ENCODE peak calls at places on chromosome 7, in five cellular contexts. One of them, this sample, is unnamed.

GRCh38 chr7:26153246-26153822 is 1.3 kb downstream of the NFE2L3 start:
- DNase-seq in CD8-positive, alpha-beta T cell: no peak
- DNase-seq in HL-60: no peak
- DNase-seq in HFF-Myc: no peak
- DNase-seq in fibroblast of lung: peak
- DNase-seq in this sample: no peak

GRCh38 chr7:43591551-43592180 is 8.8 kb downstream of the STK17A start:
- DNase-seq in CD8-positive, alpha-beta T cell: no peak
- DNase-seq in fibroblast of lung: no peak
- DNase-seq in HL-60: no peak
- DNase-seq in HFF-Myc: no peak
- DNase-seq in this sample: no peak

GRCh38 chr7:2033586-2034135 is 199.1 kb downstream of the MAD1L1 start:
- DNase-seq in HL-60: no peak
- DNase-seq in fibroblast of lung: no peak
- DNase-seq in HFF-Myc: no peak
- DNase-seq in CD8-positive, alpha-beta T cell: no peak
- DNase-seq in this sample: no peak

GRCh38 chr7:50206521-50207250 is 97.8 kb upstream of the IKZF1 start:
- DNase-seq in CD8-positive, alpha-beta T cell: peak
- DNase-seq in HFF-Myc: no peak
- DNase-seq in fibroblast of lung: no peak
- DNase-seq in HL-60: peak
- DNase-seq in this sample: no peak

GRCh38 chr7:803243-803635 is 29.0 kb upstream of the SUN1 start:
- DNase-seq in HL-60: no peak
- DNase-seq in fibroblast of lung: no peak
- DNase-seq in HFF-Myc: no peak
- DNase-seq in CD8-positive, alpha-beta T cell: no peak
- DNase-seq in this sample: peak

GRCh38 chr7:936131-937054 is 18.1 kb downstream of the ADAP1 start:
- DNase-seq in HFF-Myc: no peak
- DNase-seq in HL-60: no peak
- DNase-seq in fibroblast of lung: peak
- DNase-seq in CD8-positive, alpha-beta T cell: no peak
- DNase-seq in this sample: no peak

GRCh38 chr7:142865766-142866165 is 10.9 kb downstream of the EPHB6 start:
- DNase-seq in HL-60: no peak
- DNase-seq in HFF-Myc: no peak
- DNase-seq in CD8-positive, alpha-beta T cell: no peak
- DNase-seq in fibroblast of lung: no peak
- DNase-seq in this sample: no peak

GRCh38 chr7:90681336-90682019 is 85.4 kb downstream of the CDK14 start:
- DNase-seq in HL-60: no peak
- DNase-seq in HFF-Myc: no peak
- DNase-seq in CD8-positive, alpha-beta T cell: no peak
- DNase-seq in fibroblast of lung: peak
- DNase-seq in this sample: peak

GRCh38 chr7:79548616-79549206 is 95.2 kb upstream of the MAGI2 start:
- DNase-seq in fibroblast of lung: peak
- DNase-seq in HFF-Myc: no peak
- DNase-seq in CD8-positive, alpha-beta T cell: no peak
- DNase-seq in HL-60: peak
- DNase-seq in this sample: peak

GRCh38 chr7:151598045-151598444 is 78.3 kb upstream of the RHEB start:
- DNase-seq in HFF-Myc: no peak
- DNase-seq in fibroblast of lung: peak
- DNase-seq in CD8-positive, alpha-beta T cell: no peak
- DNase-seq in HL-60: no peak
- DNase-seq in this sample: peak

GRCh38 chr7:93374345-93374940 is 142.3 kb downstream of the VPS50 start:
- DNase-seq in fibroblast of lung: peak
- DNase-seq in HFF-Myc: peak
- DNase-seq in CD8-positive, alpha-beta T cell: no peak
- DNase-seq in HL-60: no peak
- DNase-seq in this sample: peak

GRCh38 chr7:142352543-142352942 is 94.7 kb upstream of the PRSS58 start:
- DNase-seq in CD8-positive, alpha-beta T cell: no peak
- DNase-seq in HFF-Myc: no peak
- DNase-seq in fibroblast of lung: no peak
- DNase-seq in HL-60: no peak
- DNase-seq in this sample: peak

GRCh38 chr7:29937132-29937531 is 52.5 kb downstream of the SCRN1 start:
- DNase-seq in HL-60: no peak
- DNase-seq in HFF-Myc: no peak
- DNase-seq in fibroblast of lung: no peak
- DNase-seq in CD8-positive, alpha-beta T cell: no peak
- DNase-seq in this sample: peak

GRCh38 chr7:150781961-150782360 is 18.2 kb downstream of the TMEM176B start:
- DNase-seq in HFF-Myc: no peak
- DNase-seq in fibroblast of lung: no peak
- DNase-seq in CD8-positive, alpha-beta T cell: no peak
- DNase-seq in HL-60: no peak
- DNase-seq in this sample: no peak

GRCh38 chr7:106693659-106694353 is 32.8 kb upstream of the CCDC71L start:
- DNase-seq in fibroblast of lung: no peak
- DNase-seq in HFF-Myc: no peak
- DNase-seq in CD8-positive, alpha-beta T cell: no peak
- DNase-seq in HL-60: no peak
- DNase-seq in this sample: no peak

GRCh38 chr7:32513205-32513604 is 17.9 kb downstream of the AVL9 start:
- DNase-seq in HL-60: no peak
- DNase-seq in fibroblast of lung: no peak
- DNase-seq in HFF-Myc: no peak
- DNase-seq in CD8-positive, alpha-beta T cell: no peak
- DNase-seq in this sample: no peak
- H3K4me3 ChIP-seq in HL-60: no peak
- H3K4me3 ChIP-seq in fibroblast of lung: no peak
- H3K4me3 ChIP-seq in HFF-Myc: no peak
- H3K4me3 ChIP-seq in CD8-positive, alpha-beta T cell: no peak
- H3K4me3 ChIP-seq in this sample: no peak

GRCh38 chr7:96402913-96403312 is 81.0 kb upstream of the SLC25A13 start:
- DNase-seq in HFF-Myc: no peak
- DNase-seq in fibroblast of lung: no peak
- DNase-seq in CD8-positive, alpha-beta T cell: no peak
- DNase-seq in HL-60: no peak
- DNase-seq in this sample: no peak
- TF ChIP-seq CTCF in HFF-Myc: no peak
- TF ChIP-seq CTCF in fibroblast of lung: no peak
- TF ChIP-seq CTCF in CD8-positive, alpha-beta T cell: no peak
- TF ChIP-seq CTCF in HL-60: no peak
- TF ChIP-seq CTCF in this sample: no peak

GRCh38 chr7:141301544-141301943 is 227.7 kb downstream of the TMEM178B start:
- DNase-seq in CD8-positive, alpha-beta T cell: no peak
- DNase-seq in HL-60: no peak
- DNase-seq in HFF-Myc: no peak
- DNase-seq in fibroblast of lung: no peak
- DNase-seq in this sample: no peak
- H3K4me3 ChIP-seq in CD8-positive, alpha-beta T cell: no peak
- H3K4me3 ChIP-seq in HL-60: no peak
- H3K4me3 ChIP-seq in HFF-Myc: no peak
- H3K4me3 ChIP-seq in fibroblast of lung: no peak
- H3K4me3 ChIP-seq in this sample: no peak

GRCh38 chr7:139987691-139988516 is 74.8 kb downstream of the PARP12 start:
- DNase-seq in fibroblast of lung: no peak
- DNase-seq in CD8-positive, alpha-beta T cell: no peak
- DNase-seq in HL-60: no peak
- DNase-seq in HFF-Myc: no peak
- DNase-seq in this sample: no peak
- TF ChIP-seq CTCF in fibroblast of lung: no peak
- TF ChIP-seq CTCF in CD8-positive, alpha-beta T cell: no peak
- TF ChIP-seq CTCF in HL-60: no peak
- TF ChIP-seq CTCF in HFF-Myc: no peak
- TF ChIP-seq CTCF in this sample: no peak

GRCh38 chr7:73829505-73829904 is 1.3 kb upstream of the CLDN4 start:
- DNase-seq in CD8-positive, alpha-beta T cell: no peak
- DNase-seq in HL-60: no peak
- DNase-seq in fibroblast of lung: no peak
- DNase-seq in HFF-Myc: no peak
- DNase-seq in this sample: no peak

GRCh38 chr7:73830618-73830871 is 251 bp upstream of the CLDN4 start:
- DNase-seq in fibroblast of lung: no peak
- DNase-seq in HL-60: no peak
- DNase-seq in HFF-Myc: no peak
- DNase-seq in CD8-positive, alpha-beta T cell: no peak
- DNase-seq in this sample: no peak

GRCh38 chr7:73831656-73832579 is 1.1 kb downstream of the CLDN4 start:
- DNase-seq in HL-60: no peak
- DNase-seq in CD8-positive, alpha-beta T cell: no peak
- DNase-seq in HFF-Myc: no peak
- DNase-seq in fibroblast of lung: no peak
- DNase-seq in this sample: no peak

GRCh38 chr7:73829921-73830617 is 727 bp upstream of the CLDN4 start:
- DNase-seq in CD8-positive, alpha-beta T cell: no peak
- DNase-seq in fibroblast of lung: no peak
- DNase-seq in HL-60: no peak
- DNase-seq in HFF-Myc: no peak
- DNase-seq in this sample: no peak

GRCh38 chr7:73830872-73831655 is at the start of gene CLDN4:
- DNase-seq in CD8-positive, alpha-beta T cell: no peak
- DNase-seq in fibroblast of lung: no peak
- DNase-seq in HFF-Myc: no peak
- DNase-seq in HL-60: no peak
- DNase-seq in this sample: no peak
- H3K4me3 ChIP-seq in CD8-positive, alpha-beta T cell: no peak
- H3K4me3 ChIP-seq in fibroblast of lung: no peak
- H3K4me3 ChIP-seq in HFF-Myc: no peak
- H3K4me3 ChIP-seq in HL-60: no peak
- H3K4me3 ChIP-seq in this sample: no peak

GRCh38 chr7:155069992-155070827 is at the start of gene HTR5A:
- DNase-seq in HL-60: peak
- DNase-seq in fibroblast of lung: peak
- DNase-seq in CD8-positive, alpha-beta T cell: peak
- DNase-seq in HFF-Myc: peak
- DNase-seq in this sample: peak
- TF ChIP-seq CTCF in HL-60: no peak
- TF ChIP-seq CTCF in fibroblast of lung: no peak
- TF ChIP-seq CTCF in CD8-positive, alpha-beta T cell: no peak
- TF ChIP-seq CTCF in HFF-Myc: no peak
- TF ChIP-seq CTCF in this sample: no peak

DNA sequence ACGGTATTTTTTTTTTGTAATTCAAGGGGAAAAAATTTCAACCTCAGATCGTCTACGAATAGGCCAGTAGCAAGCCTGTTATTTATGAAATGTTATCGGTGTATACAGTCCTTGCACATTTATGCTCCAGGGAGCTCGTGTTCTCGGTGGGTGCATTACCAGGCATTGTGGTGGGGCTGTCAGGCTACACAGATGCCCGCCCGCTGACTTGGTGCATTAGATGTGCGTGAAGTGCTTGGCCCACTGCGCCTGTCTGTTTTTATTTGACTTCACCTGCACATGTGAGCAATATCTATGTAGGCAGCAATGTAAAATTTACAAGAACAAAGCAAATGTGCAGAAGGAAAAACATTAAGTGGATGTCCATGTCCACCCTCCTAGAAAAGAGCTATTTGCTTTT is 2.7 kb downstream of the FOXK1 start:
- DNase-seq in fibroblast of lung: no peak
- DNase-seq in HL-60: no peak
- DNase-seq in CD8-positive, alpha-beta T cell: no peak
- DNase-seq in HFF-Myc: no peak
- DNase-seq in this sample: no peak
- H3K4me3 ChIP-seq in fibroblast of lung: peak
- H3K4me3 ChIP-seq in HL-60: no peak
- H3K4me3 ChIP-seq in CD8-positive, alpha-beta T cell: peak
- H3K4me3 ChIP-seq in HFF-Myc: peak
- H3K4me3 ChIP-seq in this sample: peak

GRCh38 chr7:103887853-103888602 is 101.4 kb downstream of the RELN start:
- DNase-seq in fibroblast of lung: no peak
- DNase-seq in HL-60: no peak
- DNase-seq in HFF-Myc: no peak
- DNase-seq in CD8-positive, alpha-beta T cell: no peak
- DNase-seq in this sample: peak
- TF ChIP-seq CTCF in fibroblast of lung: no peak
- TF ChIP-seq CTCF in HL-60: no peak
- TF ChIP-seq CTCF in HFF-Myc: no peak
- TF ChIP-seq CTCF in CD8-positive, alpha-beta T cell: no peak
- TF ChIP-seq CTCF in this sample: peak

GRCh38 chr7:100627238-100627549 is 14.2 kb downstream of the TFR2 start:
- DNase-seq in CD8-positive, alpha-beta T cell: no peak
- DNase-seq in fibroblast of lung: no peak
- DNase-seq in HFF-Myc: no peak
- DNase-seq in HL-60: no peak
- DNase-seq in this sample: no peak

GRCh38 chr7:100623951-100624824 is 11.8 kb downstream of the MOSPD3 start:
- DNase-seq in HL-60: no peak
- DNase-seq in fibroblast of lung: no peak
- DNase-seq in CD8-positive, alpha-beta T cell: no peak
- DNase-seq in HFF-Myc: no peak
- DNase-seq in this sample: no peak

GRCh38 chr7:100626055-100626454 is 13.7 kb downstream of the MOSPD3 start:
- DNase-seq in HFF-Myc: no peak
- DNase-seq in HL-60: no peak
- DNase-seq in CD8-positive, alpha-beta T cell: no peak
- DNase-seq in fibroblast of lung: no peak
- DNase-seq in this sample: no peak

GRCh38 chr7:100629117-100629711 is 12.1 kb downstream of the TFR2 start:
- DNase-seq in HL-60: no peak
- DNase-seq in HFF-Myc: no peak
- DNase-seq in fibroblast of lung: no peak
- DNase-seq in CD8-positive, alpha-beta T cell: peak
- DNase-seq in this sample: peak

DNA sequence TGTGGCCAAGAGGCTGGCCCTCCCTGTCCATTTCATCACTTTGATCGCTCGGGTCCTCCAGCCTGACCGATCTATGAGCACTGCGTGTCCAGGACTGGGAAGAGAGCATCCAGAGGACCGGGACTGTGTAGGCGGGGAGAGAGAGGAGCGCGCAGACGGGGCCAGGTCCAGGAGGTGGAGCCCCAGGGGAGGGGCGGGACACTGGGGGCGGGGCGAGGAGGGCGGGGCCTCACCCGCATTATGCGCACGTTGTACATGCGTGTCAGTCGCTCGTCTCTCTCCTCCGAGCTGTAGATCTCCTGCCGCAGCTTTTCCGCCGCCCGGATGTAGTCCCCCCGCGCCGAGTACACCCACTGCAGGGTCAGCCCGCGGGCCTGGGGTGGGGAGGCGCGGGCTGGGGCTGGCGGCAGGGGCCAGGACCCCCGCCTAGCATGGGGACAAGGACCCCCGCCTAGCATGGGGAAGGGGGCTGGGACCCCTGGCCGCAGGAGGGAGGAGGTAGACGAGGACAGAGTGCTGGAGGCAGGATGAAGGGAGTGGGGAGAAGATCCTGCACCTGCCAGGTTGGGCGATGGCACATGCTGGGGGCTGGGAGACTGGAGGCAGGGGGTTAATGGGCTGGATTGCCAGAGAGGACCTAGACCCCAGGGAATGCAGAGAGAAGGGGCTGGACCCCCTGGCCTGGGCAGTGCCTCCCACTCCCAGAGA is 14.3 kb downstream of the MOSPD3 start:
- DNase-seq in HL-60: peak
- DNase-seq in CD8-positive, alpha-beta T cell: peak
- DNase-seq in fibroblast of lung: peak
- DNase-seq in HFF-Myc: no peak
- DNase-seq in this sample: peak
- H3K4me3 ChIP-seq in HL-60: peak
- H3K4me3 ChIP-seq in CD8-positive, alpha-beta T cell: peak
- H3K4me3 ChIP-seq in fibroblast of lung: peak
- H3K4me3 ChIP-seq in HFF-Myc: peak
- H3K4me3 ChIP-seq in this sample: peak

This sample was measured in fibroblast of villous mesenchyme.